ENCODE peak calls at places on chromosomes 13 and 19, in six cellular contexts. W is astrocyte of the spinal cord; R is stimulated activated CD8-positive, alpha-beta memory T cell treated with anti-CD3 and anti-CD28 coated beads, Interleukin-4, amount 100 ng/mL, for 1 hour; A is lower lobe of right lung; V is HCEC 1CT; H is fibroblast of lung. X is an unnamed sample.

GRCh38 chr13:26811636-26812035 is 51.0 kb upstream of the GPR12 start:
- DNase-seq in V (no peak), H (no peak), A (no peak), R (no peak), W (no peak), X (no peak)

GRCh38 chr19:33440682-33441081 is 67.2 kb downstream of the CEBPG start:
- DNase-seq in W (no peak), H (no peak), V (no peak), R (no peak), A (peak), X (no peak)

GRCh38 chr13:45879666-45880065 is 28.1 kb upstream of the SIAH3 start:
- DNase-seq in A (no peak), W (peak), V (peak), H (peak), R (no peak), X (no peak)

GRCh38 chr19:49200238-49200862 is 42.8 kb downstream of the TRPM4 start:
- DNase-seq in R (no peak), H (no peak), W (no peak), V (peak), A (peak), X (no peak)

GRCh38 chr19:38452430-38453366 is 19.2 kb downstream of the RYR1 start:
- DNase-seq in R (no peak), H (no peak), A (no peak), W (no peak), V (no peak), X (no peak)

GRCh38 chr13:112692586-112692985 is 2.7 kb downstream of the ATP11A start:
- DNase-seq in R (no peak), W (no peak), V (no peak), H (no peak), A (no peak), X (no peak)

GRCh38 chr13:50917572-50917971 is 8.0 kb downstream of the RNASEH2B start:
- DNase-seq in W (no peak), A (no peak), H (no peak), R (no peak), V (no peak), X (no peak)

GRCh38 chr13:101523732-101524131 is 71.3 kb downstream of the ITGBL1 start:
- DNase-seq in H (peak), R (no peak), A (no peak), V (peak), W (peak), X (no peak)

GRCh38 chr13:58994778-58995177 is 1169.0 kb downstream of the DIAPH3 start:
- DNase-seq in R (no peak), A (no peak), V (no peak), W (no peak), H (peak), X (no peak)

GRCh38 chr13:91406619-91407018 is 8.2 kb downstream of the GPC5 start:
- DNase-seq in V (peak), R (no peak), A (no peak), H (peak), W (peak), X (no peak)

GRCh38 chr19:55376381-55376933 is at the start of gene TMEM190:
- DNase-seq in V (no peak), A (no peak), H (no peak), R (no peak), W (no peak), X (no peak)

GRCh38 chr13:30774214-30774730 is 38.9 kb downstream of the ALOX5AP start:
- DNase-seq in W (no peak), A (no peak), H (no peak), R (no peak), V (no peak), X (no peak)

GRCh38 chr13:109479991-109480696 is 306.2 kb downstream of the IRS2 start:
- DNase-seq in W (no peak), H (peak), R (no peak), A (no peak), V (peak), X (no peak)

GRCh38 chr13:99314640-99315176 is 7.5 kb upstream of the GPR183 start:
- DNase-seq in R (no peak), A (no peak), V (peak), W (peak), H (peak), X (no peak)

GRCh38 chr13:102142473-102142826 is 259.4 kb downstream of the FGF14 start:
- DNase-seq in H (no peak), W (no peak), R (no peak), A (no peak), V (no peak), X (no peak)

GRCh38 chr19:56554272-56554869 is 12.9 kb upstream of the ZNF470 start:
- DNase-seq in V (no peak), H (no peak), A (no peak), W (no peak), R (no peak), X (no peak)

GRCh38 chr13:30113983-30114491 is 193.3 kb downstream of the KATNAL1 start:
- DNase-seq in W (no peak), A (no peak), V (no peak), H (no peak), R (no peak), X (no peak)

GRCh38 chr19:48962029-48962848 is 2.9 kb upstream of the FTL start:
- DNase-seq in V (peak), A (peak), R (no peak), W (no peak), H (no peak), X (no peak)

GRCh38 chr19:32359581-32359980 is 14.2 kb downstream of the ZNF507 start:
- DNase-seq in A (no peak), R (no peak), W (no peak), H (no peak), V (no peak), X (no peak)

GRCh38 chr13:33739254-33739653 is 78.7 kb upstream of the RFC3 start:
- DNase-seq in W (no peak), R (no peak), A (no peak), V (no peak), H (no peak), X (no peak)

GRCh38 chr13:102392810-102393209 is 9.0 kb downstream of the FGF14 start:
- DNase-seq in H (no peak), A (no peak), W (no peak), R (no peak), V (peak), X (no peak)

GRCh38 chr19:54282706-54283105 is 1.8 kb upstream of the LILRB2 start:
- DNase-seq in A (no peak), H (no peak), R (no peak), W (no peak), V (no peak), X (no peak)

GRCh38 chr13:111852701-111853100 is 214.2 kb upstream of the SOX1 start:
- DNase-seq in V (no peak), A (no peak), H (no peak), R (no peak), W (no peak), X (no peak)

GRCh38 chr19:58456111-58456510 is 4.7 kb downstream of the ZNF324B start:
- DNase-seq in A (no peak), V (no peak), W (no peak), H (no peak), R (no peak), X (no peak)

GRCh38 chr19:45657520-45658163 is 10.4 kb upstream of the GIPR start:
- DNase-seq in V (no peak), W (no peak), A (no peak), H (no peak), R (no peak), X (no peak)

GRCh38 chr19:16180611-16181010 is 4.6 kb upstream of the FAM32A start:
- DNase-seq in H (peak), V (peak), W (peak), R (no peak), A (no peak), X (no peak)